ENCODE peak calls at places on chromosomes 12 and 14, in eight cellular contexts. W, E, D, A, H, V, F and C are unnamed samples.
A peak's percentile ranks its signal among the peaks of the same experiment; 100 is the strongest.

GRCh38 chr12:94171595-94171930 is 23.2 kb downstream of the PLXNC1 start:
- DNase-seq in D (no peak), E (no peak), A (no peak), H (no peak), F (no peak), V (no peak), W (peak; percentile 43), C (no peak)

GRCh38 chr14:44995770-44996294 is 33.8 kb downstream of the TOGARAM1 start:
- DNase-seq in W (peak; percentile 10), D (no peak), V (no peak), A (no peak), F (no peak), E (no peak), H (no peak), C (no peak)

GRCh38 chr12:47742253-47742825 is 16.3 kb downstream of the RAPGEF3 start:
- DNase-seq in H (peak; percentile 36), D (peak; percentile 26), A (no peak), V (no peak), F (peak; percentile 19), W (no peak), E (no peak), C (peak; percentile 91)

GRCh38 chr12:53418221-53418620 is 5.4 kb upstream of the AMHR2 start:
- DNase-seq in V (no peak), E (no peak), F (no peak), A (no peak), W (no peak), H (no peak), D (no peak), C (no peak)

GRCh38 chr12:43444940-43445564 is 107.0 kb downstream of the ADAMTS20 start:
- DNase-seq in W (peak; percentile 40), D (peak; percentile 73), E (no peak), A (peak; percentile 26), H (peak; percentile 74), F (peak; percentile 39), V (no peak), C (no peak)

GRCh38 chr14:30921788-30922187 is 47.4 kb downstream of the COCH start:
- DNase-seq in E (no peak), D (no peak), F (no peak), V (no peak), W (no peak), A (no peak), H (no peak), C (no peak)

GRCh38 chr14:89507521-89507920 is 90.5 kb upstream of the FOXN3 start:
- DNase-seq in D (peak; percentile 75), E (no peak), A (no peak), F (peak; percentile 32), V (no peak), W (peak; percentile 93), H (no peak), C (no peak)

GRCh38 chr14:92584856-92585255 is 71.3 kb downstream of the RIN3 start:
- DNase-seq in W (no peak), E (no peak), F (no peak), V (no peak), A (no peak), D (no peak), H (no peak), C (peak; percentile 52)

GRCh38 chr14:75232597-75232996 is 46.0 kb upstream of the FOS start:
- DNase-seq in D (no peak), F (no peak), A (no peak), W (no peak), E (no peak), H (no peak), V (no peak), C (no peak)

GRCh38 chr12:12561305-12562015 is 1.2 kb downstream of the DUSP16 start:
- DNase-seq in F (peak; percentile 53), E (peak; percentile 62), V (peak; percentile 83), A (peak; percentile 37), H (peak; percentile 77), W (peak; percentile 56), D (no peak), C (peak; percentile 90)

GRCh38 chr12:46490635-46491034 is 118.1 kb upstream of the SLC38A2 start:
- DNase-seq in D (no peak), V (no peak), F (no peak), E (no peak), H (no peak), W (peak; percentile 27), A (no peak), C (no peak)

GRCh38 chr12:105933671-105934665 is 204.8 kb downstream of the NUAK1 start:
- DNase-seq in E (peak; percentile 50), F (no peak), H (no peak), A (no peak), W (peak; percentile 99), D (no peak), V (peak; percentile 75), C (no peak)

GRCh38 chr14:105484997-105485393 is 1.7 kb upstream of the CRIP1 start:
- DNase-seq in D (no peak), V (no peak), E (no peak), H (no peak), W (no peak), A (no peak), F (no peak), C (no peak)

GRCh38 chr14:105485720-105486332 is 860 bp upstream of the CRIP1 start:
- DNase-seq in A (no peak), F (peak; percentile 74), W (no peak), D (no peak), E (no peak), V (no peak), H (peak; percentile 81), C (no peak)

GRCh38 chr14:105483300-105484068 is 3.2 kb upstream of the CRIP1 start:
- DNase-seq in V (no peak), A (no peak), D (no peak), W (no peak), E (peak; percentile 69), F (no peak), H (no peak), C (no peak)

GRCh38 chr14:105482486-105483110 is 4.1 kb upstream of the CRIP1 start:
- DNase-seq in A (no peak), V (no peak), E (no peak), F (no peak), W (no peak), D (no peak), H (no peak), C (no peak)

GRCh38 chr14:105484069-105484996 is 2.4 kb upstream of the CRIP1 start:
- DNase-seq in F (no peak), A (no peak), W (peak; percentile 27), D (no peak), E (no peak), V (peak; percentile 95), H (peak; percentile 45), C (no peak)
- H3K4me1 ChIP-seq in F (peaks cover 78% of the 10 kb centered on the region), A (no peaks in the 10 kb centered on the region), W (peaks cover 15% of the 10 kb centered on the region), D (peaks cover 89% of the 10 kb centered on the region), E (peaks cover 42% of the 10 kb centered on the region), V (peaks cover 94% of the 10 kb centered on the region), H (peaks cover 35% of the 10 kb centered on the region), C (peaks cover 98% of the 10 kb centered on the region)

DNA sequence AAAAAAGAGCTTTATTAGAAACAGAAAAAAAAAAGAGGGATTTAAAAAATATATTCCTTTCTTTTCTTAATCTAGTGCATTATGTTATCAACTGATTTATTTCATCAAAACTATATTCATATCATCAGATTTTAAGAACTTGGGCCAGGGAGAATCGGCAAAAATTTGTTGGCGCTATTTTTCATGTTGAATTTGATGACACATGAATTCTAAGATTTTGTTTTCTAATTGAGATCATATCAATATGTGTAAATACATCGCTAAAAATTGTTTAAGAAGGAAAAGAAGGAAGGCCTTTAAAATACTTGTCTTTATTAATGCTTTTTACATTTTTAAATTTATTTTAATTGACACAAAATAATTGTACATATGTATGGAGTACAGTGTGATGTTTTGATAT is 501.6 kb downstream of the PRKD1 start:
- DNase-seq in V (no peak), H (no peak), E (no peak), W (no peak), F (no peak), D (no peak), A (no peak), C (no peak)
- H3K4me3 ChIP-seq in V (no peak overlapping the region), H (no peak overlapping the region), E (no peak overlapping the region), W (no peak overlapping the region), F (no peak overlapping the region), D (no peak overlapping the region), A (no peak overlapping the region), C (no peak overlapping the region)

GRCh38 chr14:94394594-94395305 is 6.3 kb upstream of the SERPINA1 start:
- DNase-seq in F (peak; percentile 74), H (no peak), V (no peak), E (no peak), D (no peak), W (peak; percentile 69), A (peak; percentile 55), C (no peak)

GRCh38 chr14:94392510-94392935 is 4.1 kb upstream of the SERPINA1 start:
- DNase-seq in H (no peak), W (peak; percentile 82), V (no peak), E (no peak), F (peak; percentile 59), D (no peak), A (no peak), C (peak; percentile 85)

GRCh38 chr14:94393474-94393873 is 5.1 kb upstream of the SERPINA1 start:
- DNase-seq in E (no peak), V (no peak), D (no peak), H (no peak), W (no peak), A (no peak), F (no peak), C (no peak)

GRCh38 chr14:94395306-94395899 is 7.0 kb upstream of the SERPINA1 start:
- DNase-seq in F (no peak), D (no peak), H (no peak), A (no peak), E (no peak), W (peak; percentile 32), V (no peak), C (no peak)

DNA sequence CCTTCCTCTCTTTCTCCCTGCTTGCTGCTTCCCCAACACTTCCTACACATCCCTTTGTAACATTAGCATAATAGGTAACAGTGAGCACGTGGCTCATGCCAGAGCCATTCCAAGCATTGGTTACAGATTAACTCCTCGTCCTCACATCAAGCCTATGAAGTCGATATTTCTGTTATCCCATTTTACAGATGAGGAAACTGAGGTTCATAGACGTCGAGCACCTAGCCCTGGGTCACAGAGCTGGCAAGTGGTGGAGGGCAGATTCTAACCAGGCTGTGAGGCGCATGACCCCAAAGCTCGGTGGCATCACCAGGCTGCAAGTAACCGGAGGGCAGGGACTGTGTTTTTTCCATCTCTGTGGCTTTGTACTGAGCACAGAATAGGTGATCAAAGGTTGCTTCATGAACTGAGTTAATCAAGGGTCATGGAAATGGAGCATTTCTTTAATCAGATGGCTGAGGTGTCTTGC is 5.7 kb upstream of the SERPINA1 start:
- DNase-seq in H (no peak), D (no peak), W (no peak), F (peak; percentile 76), A (no peak), V (no peak), E (no peak), C (no peak)
- TF ChIP-seq CTCF in H (no peak), D (no peak), W (no peak), F (no peak), A (no peak), V (no peak), E (no peak), C (no peak)

DNA sequence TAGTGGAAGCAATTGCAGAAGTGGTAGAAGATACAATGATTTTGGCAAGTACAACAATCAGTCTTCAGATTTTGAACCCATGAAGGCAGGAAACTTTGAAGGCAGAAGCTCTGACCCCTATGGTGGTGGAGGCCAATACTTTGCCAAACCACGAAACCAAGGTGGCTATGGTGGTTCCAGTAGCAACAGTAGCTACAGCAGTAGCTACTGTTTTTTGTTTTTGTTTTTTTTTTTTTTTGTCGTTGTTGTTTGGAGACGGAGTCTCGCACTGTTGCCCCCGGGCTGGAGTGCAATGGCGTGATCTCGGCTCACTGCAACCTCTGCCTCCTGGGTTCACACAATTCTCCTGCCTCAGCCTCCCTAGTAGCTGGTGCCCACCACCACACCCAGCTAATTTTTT is 47.4 kb downstream of the IFNG-AS1 start:
- DNase-seq in V (no peak), D (no peak), H (no peak), E (no peak), F (no peak), W (no peak), A (no peak), C (no peak)
- H3K4me1 ChIP-seq in V (no peaks in the 10 kb centered on the region), D (no peaks in the 10 kb centered on the region), H (no peaks in the 10 kb centered on the region), E (no peaks in the 10 kb centered on the region), F (no peaks in the 10 kb centered on the region), W (no peaks in the 10 kb centered on the region), A (no peaks in the 10 kb centered on the region), C (no peaks in the 10 kb centered on the region)